ENCODE peak calls at places on chromosome 9, in ten cellular contexts. E is renal cortical epithelial cell; Z is NCI-H1105 treated with DMSO at 0.1 percent for 48 hours; S is stimulated activated CD8-positive, alpha-beta memory T cell treated with anti-CD3 and anti-CD28 coated beads, Interleukin-15, amount 100 ng/mL, for 24 hours; B is mesendoderm; R is stimulated activated CD4-positive, alpha-beta T cell treated with anti-CD3 and anti-CD28 coated beads, Interleukin-4, amount 100 ng/mL, for 24 hours; G is iPS-NIHi11; K is AG10803; P is HFFc6; A is hippocampal formation. F is an unnamed sample.
A peak's percentile ranks its signal among the peaks of the same experiment; 100 is the strongest.

GRCh38 chr9:77912895-77913693 is 118.5 kb downstream of the GNAQ start:
- DNase-seq in K (no peak), G (no peak), R (no peak), Z (no peak), E (peak; percentile 25), B (no peak), A (no peak), S (no peak), P (peak; percentile 31), F (peak; percentile 58)

GRCh38 chr9:94650924-94651323 is 11.6 kb upstream of the FBP1 start:
- DNase-seq in S (no peak), E (no peak), R (no peak), P (no peak), K (no peak), A (no peak), B (peak; percentile 34), G (no peak), Z (no peak), F (no peak)

GRCh38 chr9:76987594-76988200 is 31.8 kb upstream of the FOXB2 start:
- DNase-seq in Z (peak; percentile 69), G (peak; percentile 54), P (peak; percentile 43), B (peak; percentile 82), A (peak; percentile 51), S (no peak), R (no peak), E (peak; percentile 71), K (peak; percentile 61), F (peak; percentile 65)

GRCh38 chr9:133065070-133065388 is 3.2 kb downstream of the CEL start:
- DNase-seq in G (no peak), E (no peak), R (no peak), K (no peak), Z (no peak), S (no peak), P (no peak), A (no peak), B (no peak), F (no peak)

GRCh38 chr9:136329211-136329627 is 1.9 kb downstream of the GPSM1 start:
- DNase-seq in G (no peak), B (no peak), Z (no peak), K (no peak), E (no peak), S (no peak), A (no peak), R (no peak), P (no peak), F (peak; percentile 28)

GRCh38 chr9:127781821-127782220 is 3.4 kb upstream of the SH2D3C start:
- DNase-seq in K (no peak), S (no peak), R (no peak), E (no peak), Z (no peak), P (no peak), B (no peak), G (no peak), A (no peak), F (no peak)

GRCh38 chr9:81628897-81629296 is 60.5 kb downstream of the TLE1 start:
- DNase-seq in E (no peak), Z (no peak), G (no peak), B (no peak), A (no peak), S (no peak), P (peak; percentile 18), K (no peak), R (no peak), F (no peak)

GRCh38 chr9:36759141-36759540 is 186.4 kb downstream of the MELK start:
- DNase-seq in G (no peak), A (no peak), E (no peak), K (no peak), B (no peak), P (no peak), Z (peak; percentile 8), S (no peak), R (no peak), F (no peak)

GRCh38 chr9:36470891-36471290 is 70.8 kb upstream of the RNF38 start:
- DNase-seq in E (peak; percentile 76), K (peak; percentile 66), R (peak; percentile 64), B (no peak), G (no peak), A (peak; percentile 13), P (peak; percentile 26), Z (no peak), S (no peak), F (peak; percentile 78)

GRCh38 chr9:97528529-97529230 is 27.2 kb downstream of the TMOD1 start:
- DNase-seq in A (no peak), P (no peak), S (no peak), B (peak; percentile 87), G (peak; percentile 81), Z (no peak), E (no peak), R (no peak), K (no peak), F (peak; percentile 8)

GRCh38 chr9:133731876-133732321 is 6.3 kb downstream of the SARDH start:
- DNase-seq in Z (peak; percentile 20), B (peak; percentile 84), P (peak; percentile 28), S (no peak), E (no peak), A (no peak), K (peak; percentile 25), R (no peak), G (peak; percentile 97), F (peak; percentile 21)

GRCh38 chr9:111789881-111790280 is 4.9 kb downstream of the SHOC1 start:
- DNase-seq in G (no peak), S (no peak), E (no peak), B (no peak), A (no peak), K (no peak), P (no peak), R (no peak), Z (no peak), F (no peak)

GRCh38 chr9:72041775-72042194 is 18.6 kb downstream of the C9orf57 start:
- DNase-seq in P (peak; percentile 72), B (no peak), Z (peak; percentile 82), K (peak; percentile 79), G (peak; percentile 19), A (no peak), E (peak; percentile 99), S (no peak), R (no peak), F (peak; percentile 70)

GRCh38 chr9:133566382-133566781 is 31.9 kb downstream of the ADAMTSL2 start:
- DNase-seq in A (no peak), K (no peak), Z (no peak), G (no peak), E (no peak), P (no peak), R (no peak), S (no peak), B (no peak), F (no peak)

GRCh38 chr9:93891050-93891449 is 64.1 kb downstream of the BARX1 start:
- DNase-seq in E (no peak), R (no peak), P (no peak), Z (no peak), S (no peak), K (no peak), G (no peak), B (no peak), A (no peak), F (no peak)

GRCh38 chr9:132637351-132637750 is 32.4 kb downstream of the DDX31 start:
- DNase-seq in G (no peak), B (no peak), A (no peak), E (no peak), K (no peak), Z (peak; percentile 90), R (no peak), P (no peak), S (no peak), F (no peak)

GRCh38 chr9:18568969-18569368 is 95.0 kb downstream of the ADAMTSL1 start:
- DNase-seq in R (no peak), S (no peak), G (no peak), E (no peak), A (no peak), B (no peak), K (peak; percentile 41), Z (peak; percentile 60), P (no peak), F (peak; percentile 53)

GRCh38 chr9:30995951-30996738 is 1388.3 kb upstream of the ACO1 start:
- DNase-seq in Z (no peak), G (no peak), B (no peak), E (peak; percentile 49), S (no peak), P (no peak), A (no peak), R (no peak), K (no peak), F (no peak)

GRCh38 chr9:74078647-74079046 is 418.5 kb upstream of the RORB start:
- DNase-seq in E (peak; percentile 83), Z (no peak), S (no peak), P (no peak), A (no peak), R (no peak), K (no peak), G (no peak), B (peak; percentile 88), F (peak; percentile 1)

GRCh38 chr9:93134018-93134739 is at the start of gene NINJ1:
- DNase-seq in P (peak; percentile 13), B (peak; percentile 74), G (peak; percentile 99), Z (peak; percentile 54), A (no peak), E (peak; percentile 71), K (peak; percentile 55), R (peak; percentile 88), S (peak; percentile 72), F (peak; percentile 71)

GRCh38 chr9:111095423-111095822 is 57.2 kb upstream of the LPAR1 start:
- DNase-seq in E (no peak), Z (no peak), P (no peak), K (peak; percentile 25), G (no peak), R (no peak), B (no peak), A (no peak), S (no peak), F (peak; percentile 42)

GRCh38 chr9:101705135-101705661 is 33.2 kb downstream of the GRIN3A start:
- DNase-seq in P (no peak), R (peak; percentile 6), S (no peak), E (no peak), G (peak; percentile 37), K (peak; percentile 11), Z (peak; percentile 47), B (peak; percentile 84), A (peak; percentile 25), F (no peak)

GRCh38 chr9:134966270-134966669 is 48.6 kb upstream of the FCN1 start:
- DNase-seq in P (no peak), S (no peak), B (no peak), A (no peak), R (no peak), Z (no peak), K (no peak), E (no peak), G (no peak), F (no peak)

GRCh38 chr9:22105005-22105722 is 96.1 kb upstream of the CDKN2B start:
- DNase-seq in P (no peak), B (no peak), G (no peak), A (no peak), K (no peak), R (peak; percentile 33), S (no peak), E (no peak), Z (no peak), F (no peak)

GRCh38 chr9:77563205-77563604 is 84.9 kb downstream of the GNA14 start:
- DNase-seq in A (peak; percentile 10), E (no peak), P (no peak), S (no peak), K (no peak), B (no peak), G (no peak), Z (no peak), R (no peak), F (peak; percentile 39)

GRCh38 chr9:105706156-105706555 is 11.8 kb downstream of the TMEM38B start:
- DNase-seq in R (no peak), S (no peak), A (no peak), K (no peak), P (no peak), E (no peak), G (no peak), Z (no peak), B (no peak), F (no peak)

GRCh38 chr9:105439428-105439827 is 8.4 kb upstream of the FSD1L start:
- DNase-seq in R (no peak), K (no peak), G (no peak), E (peak; percentile 74), A (no peak), P (no peak), B (no peak), Z (no peak), S (no peak), F (peak; percentile 45)

GRCh38 chr9:105232207-105232606 is 12.2 kb upstream of the SLC44A1 start:
- DNase-seq in K (peak; percentile 69), P (no peak), B (no peak), S (no peak), Z (no peak), A (no peak), E (peak; percentile 23), R (no peak), G (no peak), F (no peak)

F was measured in fibroblast of the aortic adventitia.